ENCODE peak calls at places on chromosome 21, in four cellular contexts. K is neural crest cell, E is astrocyte of the spinal cord, W is omental fat pad. Z is an unnamed sample.

GRCh38 chr21:41008971-41009370 is 159.0 kb upstream of the BACE2 start:
- DNase-seq in K (no peak), W (no peak), E (no peak), Z (no peak)

GRCh38 chr21:34268493-34268892 is 95.3 kb upstream of the KCNE2 start:
- DNase-seq in E (no peak), W (no peak), K (no peak), Z (no peak)

GRCh38 chr21:41868062-41868710 is 11.0 kb downstream of the PRDM15 start:
- DNase-seq in K (no peak), E (peak; percentile 20), W (no peak), Z (no peak)

GRCh38 chr21:33362044-33362555 is 37.3 kb downstream of the IFNAR1 start:
- DNase-seq in W (no peak), E (no peak), K (no peak), Z (peak; percentile 29)

GRCh38 chr21:17775431-17776126 is 43.6 kb downstream of the C21orf91 start:
- DNase-seq in E (no peak), K (no peak), W (no peak), Z (peak; percentile 25)

GRCh38 chr21:16420086-16420724 is 690.4 kb downstream of the USP25 start:
- DNase-seq in K (no peak), W (no peak), E (peak; percentile 87), Z (no peak)

GRCh38 chr21:41678944-41679343 is 87.9 kb downstream of the RIPK4 start:
- DNase-seq in E (peak; percentile 96), W (peak; percentile 71), K (peak; percentile 74), Z (no peak)

GRCh38 chr21:40095477-40095876 is 228.2 kb downstream of the PCP4 start:
- DNase-seq in E (no peak), W (no peak), K (no peak), Z (no peak)

GRCh38 chr21:39097981-39098380 is 85.3 kb downstream of the PSMG1 start:
- DNase-seq in E (no peak), K (no peak), W (no peak), Z (no peak)

GRCh38 chr21:39109163-39109530 is 74.1 kb downstream of the PSMG1 start:
- DNase-seq in W (no peak), E (no peak), K (no peak), Z (no peak)

GRCh38 chr21:34642211-34643075 is 26.4 kb upstream of the CLIC6 start:
- DNase-seq in K (no peak), E (peak; percentile 17), W (no peak), Z (no peak)

GRCh38 chr21:42674351-42674940 is 21.0 kb downstream of the PDE9A start:
- DNase-seq in W (no peak), E (no peak), K (peak; percentile 24), Z (no peak)

GRCh38 chr21:38839683-38840286 is 34.1 kb downstream of the ETS2 start:
- DNase-seq in E (peak; percentile 96), K (no peak), W (no peak), Z (no peak)

GRCh38 chr21:43018519-43018918 is 44.2 kb downstream of the PKNOX1 start:
- DNase-seq in E (no peak), W (no peak), K (no peak), Z (no peak)

GRCh38 chr21:33866851-33867250 is 48.8 kb downstream of the ATP5PO start:
- DNase-seq in E (no peak), K (no peak), W (no peak), Z (no peak)

GRCh38 chr21:34031835-34032370 is 41.5 kb upstream of the MRPS6 start:
- DNase-seq in K (no peak), E (no peak), W (no peak), Z (no peak)

GRCh38 chr21:42852925-42853570 is 26.3 kb downstream of the WDR4 start:
- DNase-seq in E (no peak), K (no peak), W (no peak), Z (no peak)

DNA sequence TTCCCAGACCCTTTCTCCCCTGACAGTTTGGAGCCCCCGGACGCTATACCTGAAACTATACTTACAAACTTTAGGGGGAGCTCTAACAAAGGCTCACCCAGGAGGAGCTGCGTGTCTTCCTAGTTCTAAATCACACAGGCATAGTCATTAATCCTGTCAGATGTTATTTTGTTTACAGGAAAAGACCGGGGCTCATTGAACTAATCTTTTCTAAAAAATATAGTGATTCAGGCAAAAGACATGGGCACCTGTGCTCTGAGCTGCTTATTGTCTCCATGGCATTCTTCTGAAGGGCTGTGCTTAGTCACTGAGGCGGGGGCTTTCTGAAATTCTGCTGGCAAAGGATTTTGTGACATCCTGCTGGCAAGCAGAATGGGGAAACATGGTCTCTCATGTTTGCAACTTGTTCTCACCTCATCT is 1577.0 kb downstream of the NCAM2 start:
- DNase-seq in W (no peak), E (no peak), K (peak; percentile 14), Z (no peak)
- TF ChIP-seq CTCF in W (no peak), E (peak; percentile 20), K (peak; percentile 72), Z (no peak)

GRCh38 chr21:26766826-26767325 is 78.3 kb downstream of the ADAMTS1 start:
- DNase-seq in K (no peak), W (no peak), E (no peak), Z (no peak)

GRCh38 chr21:26773058-26773457 is 72.2 kb downstream of the ADAMTS1 start:
- DNase-seq in W (no peak), K (no peak), E (no peak), Z (no peak)

GRCh38 chr21:26769613-26770188 is 75.5 kb downstream of the ADAMTS1 start:
- DNase-seq in E (peak; percentile 61), W (no peak), K (no peak), Z (no peak)
- TF ChIP-seq CTCF in E (peak; percentile 52), W (no peak), K (peak; percentile 75), Z (no peak)

DNA sequence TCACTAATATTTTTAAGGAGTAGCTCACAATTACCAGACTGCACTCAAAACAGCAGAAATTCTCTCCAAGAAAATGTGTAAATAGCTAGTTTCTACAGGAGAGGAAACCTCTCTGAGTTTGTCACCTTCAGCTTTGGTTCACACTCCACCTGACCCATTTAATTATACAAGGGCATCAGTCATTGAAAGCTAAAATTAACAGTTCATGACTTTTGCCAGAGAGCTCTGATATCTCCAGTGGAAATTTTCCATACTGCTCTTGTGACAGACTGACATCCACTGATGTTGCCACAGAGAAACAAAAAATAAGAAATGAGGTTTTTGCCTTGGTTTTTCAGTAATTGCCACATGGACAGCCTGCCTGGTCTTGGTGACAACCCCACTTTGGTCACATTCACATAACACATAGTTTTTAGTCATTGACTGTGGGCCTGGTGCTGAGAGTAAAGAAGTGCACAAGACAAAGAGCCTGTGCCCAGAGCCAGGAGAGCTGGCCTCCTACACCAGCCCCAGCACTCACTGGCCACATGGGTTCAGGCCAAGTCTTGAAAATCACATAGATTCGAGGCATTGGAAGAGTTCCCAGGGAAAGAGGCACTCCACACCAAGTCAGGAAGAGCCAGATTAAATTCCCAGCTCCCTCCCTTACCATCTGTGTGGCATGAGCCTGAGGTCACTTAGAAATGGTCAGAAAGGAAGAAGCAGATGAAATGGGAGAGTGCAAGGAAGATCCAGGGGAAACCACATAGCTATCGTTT is 13.8 kb upstream of the SIM2 start:
- DNase-seq in W (no peak), K (no peak), E (no peak), Z (no peak)
- TF ChIP-seq CTCF in W (no peak), K (no peak), E (no peak), Z (no peak)

GRCh38 chr21:46634966-46635323 is 529 bp upstream of the PRMT2 start:
- DNase-seq in E (peak; percentile 90), K (no peak), W (no peak), Z (no peak)
- TF ChIP-seq CTCF in E (peak; percentile 18), K (no peak), W (no peak), Z (no peak)

DNA sequence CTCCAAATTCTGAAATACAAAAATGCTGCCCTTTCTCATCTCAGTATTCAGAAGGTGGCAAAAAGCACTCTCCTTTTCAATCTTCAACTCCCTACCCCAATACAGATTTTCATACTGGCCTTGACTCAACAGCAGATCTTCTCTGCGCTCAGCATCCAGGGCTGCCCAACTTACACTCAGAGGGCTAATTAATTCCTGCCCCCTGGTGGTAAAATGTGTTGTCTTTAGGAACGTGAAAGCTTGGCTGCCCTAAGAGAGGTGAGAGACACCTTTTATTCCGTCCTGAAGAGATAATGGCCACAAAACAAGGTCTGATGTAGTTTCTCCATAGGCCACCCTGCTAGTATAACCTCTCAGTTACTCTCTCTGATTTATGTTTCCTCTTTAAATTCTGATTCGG is 25.0 kb downstream of the KRTAP24-1 start:
- DNase-seq in E (peak; percentile 1), W (no peak), K (no peak), Z (no peak)
- TF ChIP-seq CTCF in E (no peak), W (no peak), K (peak; percentile 58), Z (no peak)

DNA sequence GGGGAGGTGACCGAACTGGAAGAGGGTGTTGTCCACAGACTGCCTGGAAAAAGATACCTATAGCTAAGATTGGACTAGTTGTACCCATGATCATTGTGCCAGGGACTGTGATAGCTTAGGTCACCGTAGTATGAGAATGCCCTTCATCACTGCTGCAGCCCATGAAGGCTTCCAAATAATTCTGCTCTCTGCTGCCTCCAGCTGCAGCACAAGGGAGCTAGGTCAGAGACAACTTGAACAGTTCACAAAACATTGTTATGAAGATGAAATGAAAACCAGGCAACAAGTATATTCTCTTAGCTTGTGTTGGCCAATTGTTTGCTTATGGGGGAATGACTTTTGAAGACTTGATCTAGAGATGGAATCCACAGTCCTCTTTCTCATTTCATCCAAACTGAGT is 246.7 kb downstream of the MRPL39 start:
- DNase-seq in W (no peak), K (no peak), E (no peak), Z (no peak)
- TF ChIP-seq CTCF in W (no peak), K (no peak), E (peak; percentile 32), Z (no peak)

GRCh38 chr21:31873696-31874599 is 1.1 kb downstream of the HUNK start:
- DNase-seq in E (no peak), K (peak; percentile 84), W (peak; percentile 38), Z (peak; percentile 53)
- TF ChIP-seq CTCF in E (peak; percentile 36), K (peak; percentile 86), W (no peak), Z (no peak)

GRCh38 chr21:45366931-45367401 is 38.0 kb upstream of the COL18A1 start:
- DNase-seq in W (peak; percentile 57), K (no peak), E (peak; percentile 97), Z (no peak)
- TF ChIP-seq CTCF in W (no peak), K (no peak), E (peak; percentile 19), Z (no peak)

Z was measured in activated B cell treated with CpG ODN at 0.5 μM for 24 hours.